ENCODE peak calls at places on chromosomes 7 and 10, in ten cellular contexts. Q is dorsolateral prefrontal cortex; I is caudate nucleus; V is aorta; B is esophagus muscularis mucosa; W is left ventricle myocardium inferior; A is heart left ventricle; R is RWPE1; C is right cardiac atrium; K is CD8-positive, alpha-beta memory T cell. T is an unnamed sample.

GRCh38 chr7:12839508-12840153 is 152.2 kb downstream of the ARL4A start:
- DNase-seq in Q (no peak), I (no peak), V (no peak), B (no peak), W (no peak), A (no peak), R (no peak), C (no peak), K (no peak), T (no peak)

GRCh38 chr7:148670807-148671206 is 27.9 kb upstream of the CUL1 start:
- DNase-seq in Q (no peak), I (no peak), V (no peak), B (no peak), W (no peak), A (no peak), R (no peak), C (no peak), K (no peak), T (no peak)

GRCh38 chr10:76116523-76116922 is 685.1 kb downstream of the LRMDA start:
- DNase-seq in Q (no peak), I (no peak), V (no peak), B (no peak), W (no peak), A (no peak), R (no peak), C (no peak), K (no peak), T (no peak)

GRCh38 chr7:26500749-26501352 is 209.2 kb downstream of the SNX10 start:
- DNase-seq in Q (no peak), I (no peak), V (no peak), B (no peak), W (no peak), A (no peak), R (peak), C (no peak), K (peak), T (no peak)

GRCh38 chr7:82419200-82419599 is 24.4 kb downstream of the CACNA2D1 start:
- DNase-seq in Q (no peak), I (no peak), V (no peak), B (no peak), W (peak), A (peak), R (no peak), C (peak), K (no peak), T (no peak)

GRCh38 chr7:51289608-51290370 is 26.8 kb downstream of the COBL start:
- DNase-seq in Q (no peak), I (no peak), V (no peak), B (peak), W (no peak), A (no peak), R (no peak), C (no peak), K (no peak), T (no peak)

GRCh38 chr7:25515876-25516275 is 287.6 kb upstream of the NPVF start:
- DNase-seq in Q (no peak), I (no peak), V (no peak), B (no peak), W (no peak), A (no peak), R (peak), C (no peak), K (no peak), T (no peak)

GRCh38 chr7:99380823-99381663 is 6.5 kb downstream of the ARPC1B start:
- DNase-seq in Q (no peak), I (peak), V (peak), B (no peak), W (no peak), A (no peak), R (no peak), C (peak), K (peak), T (peak)

GRCh38 chr10:62517252-62517651 is 143.1 kb downstream of the ZNF365 start:
- DNase-seq in Q (no peak), I (no peak), V (no peak), B (peak), W (no peak), A (no peak), R (no peak), C (no peak), K (no peak), T (no peak)

GRCh38 chr10:124644281-124644680 is 99.9 kb downstream of the FAM53B start:
- DNase-seq in Q (no peak), I (no peak), V (no peak), B (no peak), W (no peak), A (no peak), R (no peak), C (no peak), K (no peak), T (no peak)

DNA sequence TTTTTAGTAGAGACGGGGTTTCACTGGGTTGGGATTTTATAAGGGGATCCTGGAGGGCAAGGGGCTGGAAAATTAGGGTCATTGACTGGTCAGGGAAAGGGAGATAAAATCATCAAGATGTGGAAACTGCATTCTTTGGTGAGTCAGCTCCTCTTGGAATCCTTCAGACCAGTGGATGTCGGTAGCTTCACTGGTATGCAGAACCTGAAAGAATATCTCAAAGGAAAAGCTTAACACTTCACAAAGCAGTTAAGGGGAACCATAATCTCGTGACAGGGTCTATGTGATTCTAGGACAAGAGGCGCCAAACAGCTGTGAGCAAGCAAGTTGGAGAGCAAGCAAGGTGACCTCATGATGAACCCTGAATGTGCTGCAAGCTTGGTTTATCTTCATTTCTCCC is 634.7 kb upstream of the AUTS2 start:
- DNase-seq in Q (no peak), I (no peak), V (no peak), B (no peak), W (no peak), A (no peak), R (no peak), C (no peak), K (no peak), T (no peak)
- H3K27ac ChIP-seq in Q (no peak), I (no peak), V (no peak), B (no peak), W (no peak), A (no peak), R (no peak), C (no peak), K (no peak), T (no peak)

DNA sequence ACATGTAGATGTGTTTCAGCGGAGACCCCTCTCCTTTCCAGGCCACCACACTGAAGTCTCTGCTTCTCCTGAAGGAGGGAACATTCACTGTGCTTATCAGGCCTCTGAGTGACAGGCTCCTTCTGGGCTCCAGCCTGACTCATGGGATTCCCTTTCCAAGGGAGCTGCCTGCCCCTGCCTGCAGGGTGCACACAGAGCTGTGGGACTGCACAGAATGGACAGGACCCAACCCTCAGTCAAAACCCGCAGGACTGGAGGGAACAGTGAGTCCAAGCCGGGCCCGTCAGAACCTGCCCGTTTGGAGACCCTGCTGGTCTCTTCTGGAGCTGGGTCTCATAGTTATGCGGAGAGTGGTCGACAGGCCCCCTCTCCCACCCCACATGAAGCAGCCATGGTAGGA is 32.6 kb downstream of the PLAC9 start:
- DNase-seq in Q (no peak), I (no peak), V (peak), B (no peak), W (no peak), A (no peak), R (peak), C (no peak), K (no peak), T (no peak)
- H3K27ac ChIP-seq in Q (no peak), I (no peak), V (no peak), B (peak), W (peak), A (peak), R (peak), C (no peak), K (no peak), T (no peak)

DNA sequence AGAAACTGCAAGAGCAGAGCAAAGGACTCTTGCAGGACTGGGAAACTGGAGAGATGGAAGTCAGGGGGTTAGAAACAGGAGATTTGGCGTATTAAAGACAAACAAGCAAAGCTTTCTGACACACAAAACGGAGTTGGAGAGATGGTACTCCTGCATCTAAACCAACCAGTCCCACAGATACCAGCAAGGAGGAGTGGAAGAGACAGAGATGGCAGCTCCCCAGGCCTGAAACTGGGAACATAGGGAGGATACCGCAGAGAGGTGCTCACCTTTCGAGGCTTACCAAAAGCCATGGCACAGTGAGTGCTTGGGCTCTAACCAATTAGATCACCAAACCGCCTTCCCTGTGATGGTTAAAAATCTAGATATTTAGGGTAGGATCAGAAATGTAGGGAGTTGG is 4.8 kb upstream of the MBL2 start:
- DNase-seq in Q (no peak), I (no peak), V (no peak), B (peak), W (no peak), A (no peak), R (no peak), C (no peak), K (no peak), T (no peak)
- H3K27ac ChIP-seq in Q (no peak), I (no peak), V (no peak), B (no peak), W (no peak), A (no peak), R (no peak), C (no peak), K (no peak), T (no peak)

GRCh38 chr7:28433039-28433438 is 20.7 kb downstream of the CREB5 start:
- DNase-seq in Q (no peak), I (no peak), V (no peak), B (no peak), W (no peak), A (no peak), R (no peak), C (no peak), K (no peak), T (no peak)

GRCh38 chr7:28433604-28434254 is 21.4 kb downstream of the CREB5 start:
- DNase-seq in Q (no peak), I (no peak), V (no peak), B (no peak), W (no peak), A (peak), R (no peak), C (no peak), K (no peak), T (no peak)

GRCh38 chr7:28435732-28436378 is 23.5 kb downstream of the CREB5 start:
- DNase-seq in Q (no peak), I (no peak), V (no peak), B (no peak), W (no peak), A (no peak), R (no peak), C (no peak), K (no peak), T (no peak)

GRCh38 chr7:28434510-28434909 is 22.2 kb downstream of the CREB5 start:
- DNase-seq in Q (no peak), I (no peak), V (no peak), B (no peak), W (no peak), A (no peak), R (no peak), C (no peak), K (no peak), T (no peak)

DNA sequence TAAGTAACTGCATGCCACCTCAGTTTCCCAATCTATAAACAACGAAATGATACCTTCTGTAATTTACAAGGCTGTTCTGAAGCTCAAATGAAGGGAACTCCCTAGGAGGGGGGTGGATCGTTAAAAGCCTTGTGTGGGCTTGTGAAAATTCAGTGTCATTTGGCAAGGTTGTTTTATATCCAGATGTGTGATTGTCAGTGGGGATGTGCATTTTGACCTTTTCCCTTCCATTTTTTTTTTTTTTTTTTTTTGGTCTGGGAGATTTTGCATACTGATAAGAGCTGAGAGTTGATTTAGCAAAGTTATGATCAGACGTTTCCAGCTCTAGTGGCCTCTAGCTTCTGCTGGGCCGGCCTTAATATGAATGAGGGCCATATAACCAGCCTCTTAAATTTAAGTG is 22.8 kb downstream of the CREB5 start:
- DNase-seq in Q (no peak), I (no peak), V (no peak), B (no peak), W (no peak), A (no peak), R (no peak), C (no peak), K (no peak), T (no peak)
- H3K27ac ChIP-seq in Q (no peak), I (no peak), V (no peak), B (no peak), W (no peak), A (no peak), R (no peak), C (no peak), K (no peak), T (no peak)

GRCh38 chr10:121886997-121887622 is 40.7 kb downstream of the ATE1 start:
- DNase-seq in Q (peak), I (peak), V (no peak), B (no peak), W (no peak), A (peak), R (peak), C (peak), K (no peak), T (peak)
- H3K27ac ChIP-seq in Q (no peak), I (no peak), V (no peak), B (no peak), W (no peak), A (no peak), R (no peak), C (no peak), K (no peak), T (no peak)

DNA sequence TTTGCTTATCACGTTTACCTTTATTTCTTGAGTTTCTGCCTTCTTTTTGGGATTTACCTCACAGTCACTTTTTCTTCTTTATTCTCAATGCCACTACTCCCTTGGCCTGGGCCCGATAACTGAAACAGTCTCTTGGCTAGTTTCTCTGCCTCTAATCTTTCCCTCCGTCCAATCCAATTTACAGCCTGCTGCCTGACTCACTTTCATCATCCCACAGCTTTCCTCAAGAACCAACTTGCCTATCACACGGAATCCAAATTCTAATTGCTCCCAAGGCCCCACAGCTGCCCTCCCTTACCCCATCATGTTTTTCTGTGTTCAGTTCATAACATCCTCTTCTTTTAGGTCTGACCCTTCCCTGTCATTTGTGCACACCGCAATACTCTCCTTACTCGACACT is 121.4 kb downstream of the HIPK2 start:
- DNase-seq in Q (no peak), I (no peak), V (no peak), B (no peak), W (no peak), A (no peak), R (no peak), C (no peak), K (no peak), T (no peak)
- H3K27ac ChIP-seq in Q (peak), I (peak), V (no peak), B (no peak), W (peak), A (no peak), R (peak), C (peak), K (no peak), T (no peak)

DNA sequence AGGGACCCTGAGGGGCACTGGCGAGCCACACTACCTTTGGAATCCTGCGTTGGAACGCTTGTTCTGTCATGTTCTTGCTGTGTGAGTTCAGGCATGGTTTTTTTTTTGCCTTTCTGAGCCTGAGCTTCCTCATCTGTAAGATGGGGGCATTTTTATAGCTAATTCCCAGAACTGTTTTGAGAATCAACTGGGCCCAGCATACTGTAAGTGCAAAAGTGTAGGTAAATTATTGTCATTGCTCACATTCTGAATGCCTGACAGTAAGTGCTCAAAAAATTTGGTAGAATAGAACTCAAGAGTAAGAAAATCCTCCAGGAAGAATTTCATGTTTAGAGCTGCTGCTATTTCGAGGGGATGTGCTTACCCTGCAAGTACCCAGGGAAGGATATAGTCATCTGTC is 22.2 kb downstream of the SLC25A28 start:
- DNase-seq in Q (no peak), I (no peak), V (no peak), B (no peak), W (no peak), A (no peak), R (no peak), C (no peak), K (no peak), T (no peak)
- H3K27ac ChIP-seq in Q (no peak), I (no peak), V (no peak), B (no peak), W (no peak), A (no peak), R (no peak), C (no peak), K (no peak), T (no peak)